ENCODE peak calls at places on chromosome 7, in ten cellular contexts. F is WERI-Rb-1, G is Peyer's patch, T is psoas muscle, P is ascending aorta, W is SK-N-SH, Y is kidney epithelial cell, S is fibroblast of lung, E is cardiac fibroblast, J is GM12865. L is an unnamed sample.

GRCh38 chr7:6015917-6016652 is 7.0 kb downstream of the AIMP2 start:
- DNase-seq in Y (no peak), T (peak; percentile 86), F (no peak), E (peak; percentile 95), W (no peak), J (peak; percentile 41), P (no peak), S (peak; percentile 99), G (no peak), L (peak; percentile 97)

GRCh38 chr7:158407581-158408331 is 179.9 kb downstream of the PTPRN2 start:
- DNase-seq in W (peak; percentile 74), S (peak; percentile 24), P (no peak), G (no peak), Y (no peak), J (no peak), F (no peak), E (peak; percentile 55), T (no peak), L (peak; percentile 40)

GRCh38 chr7:139618482-139619366 is 95.2 kb downstream of the CLEC2L start:
- DNase-seq in F (peak; percentile 38), T (no peak), G (peak; percentile 32), P (no peak), W (peak; percentile 48), Y (no peak), J (peak; percentile 31), S (peak; percentile 44), E (peak; percentile 63), L (peak; percentile 47)

GRCh38 chr7:15602236-15602635 is 40.4 kb upstream of the AGMO start:
- DNase-seq in Y (peak; percentile 10), P (no peak), E (peak; percentile 61), S (peak; percentile 41), T (no peak), G (no peak), F (no peak), W (no peak), J (no peak), L (no peak)

GRCh38 chr7:32479574-32480200 is 10.5 kb downstream of the LSM5 start:
- DNase-seq in P (no peak), F (peak; percentile 45), S (peak; percentile 67), E (peak; percentile 77), W (peak; percentile 66), T (no peak), G (no peak), Y (no peak), J (peak; percentile 59), L (peak; percentile 66)

GRCh38 chr7:133274265-133274664 is 21.4 kb downstream of the EXOC4 start:
- DNase-seq in F (no peak), Y (no peak), E (no peak), G (no peak), T (no peak), S (no peak), P (no peak), W (no peak), J (no peak), L (no peak)

GRCh38 chr7:127629268-127629854 is 11.4 kb upstream of the PAX4 start:
- DNase-seq in S (no peak), P (no peak), W (peak; percentile 58), F (peak; percentile 75), E (no peak), G (no peak), T (no peak), Y (no peak), J (peak; percentile 47), L (no peak)

GRCh38 chr7:18772567-18772965 is 277.0 kb downstream of the HDAC9 start:
- DNase-seq in W (no peak), P (no peak), E (no peak), T (no peak), G (no peak), J (no peak), F (no peak), Y (no peak), S (no peak), L (no peak)

GRCh38 chr7:116859323-116859722 is 3.1 kb upstream of the CAPZA2 start:
- DNase-seq in Y (peak; percentile 31), E (peak; percentile 87), T (no peak), G (no peak), P (no peak), S (peak; percentile 92), J (no peak), F (no peak), W (no peak), L (peak; percentile 82)

GRCh38 chr7:117772416-117772815 is 100.8 kb downstream of the CTTNBP2 start:
- DNase-seq in F (no peak), S (no peak), G (no peak), J (no peak), W (no peak), Y (no peak), P (no peak), T (no peak), E (no peak), L (no peak)

GRCh38 chr7:158782638-158783490 is 46.4 kb downstream of the ESYT2 start:
- DNase-seq in F (no peak), P (peak; percentile 59), W (no peak), S (peak; percentile 58), Y (no peak), T (peak; percentile 57), E (peak; percentile 73), J (no peak), G (no peak), L (peak; percentile 41)

GRCh38 chr7:126286317-126286716 is 966.4 kb downstream of the GRM8 start:
- DNase-seq in Y (no peak), T (no peak), S (no peak), J (no peak), G (no peak), E (no peak), P (no peak), F (no peak), W (no peak), L (no peak)

GRCh38 chr7:99616359-99617186 is at the start of gene ZSCAN25:
- DNase-seq in G (peak; percentile 87), P (peak; percentile 46), S (peak; percentile 94), F (peak; percentile 96), E (peak; percentile 95), Y (peak; percentile 76), W (peak; percentile 97), J (peak; percentile 96), T (peak; percentile 89), L (peak; percentile 91)

GRCh38 chr7:7895754-7896153 is 72.8 kb upstream of the GLCCI1 start:
- DNase-seq in G (no peak), J (no peak), E (no peak), F (no peak), Y (no peak), T (no peak), P (no peak), W (no peak), S (no peak), L (no peak)

GRCh38 chr7:71283802-71284201 is 151.9 kb downstream of the GALNT17 start:
- DNase-seq in F (no peak), W (no peak), T (no peak), G (no peak), J (no peak), P (no peak), E (no peak), Y (no peak), S (no peak), L (no peak)

GRCh38 chr7:39042706-39043105 is 65.0 kb downstream of the POU6F2 start:
- DNase-seq in F (no peak), G (no peak), P (no peak), J (no peak), T (no peak), W (no peak), E (no peak), S (no peak), Y (no peak), L (no peak)

GRCh38 chr7:141586878-141587277 is 35.7 kb downstream of the AGK start:
- DNase-seq in S (no peak), E (no peak), W (no peak), Y (no peak), J (no peak), F (no peak), G (no peak), T (no peak), P (no peak), L (no peak)

GRCh38 chr7:22802426-22802825 is 20.2 kb downstream of the TOMM7 start:
- DNase-seq in S (no peak), G (no peak), F (no peak), J (no peak), P (no peak), E (no peak), W (no peak), T (no peak), Y (no peak), L (no peak)
- H3K4me3 ChIP-seq in S (no peak overlapping the region), G (no peak overlapping the region), F (no peak overlapping the region), J (no peak overlapping the region), P (no peak overlapping the region), E (no peak overlapping the region), W (no peak overlapping the region), T (no peak overlapping the region), Y (no peak overlapping the region), L (no peak overlapping the region)

GRCh38 chr7:35849158-35849831 is 48.4 kb downstream of the SEPTIN7 start:
- DNase-seq in E (peak; percentile 59), G (no peak), P (no peak), S (no peak), T (no peak), Y (no peak), W (no peak), F (no peak), J (no peak), L (peak; percentile 69)
- TF ChIP-seq CTCF in E (no peak), G (no peak), P (no peak), S (no peak), T (no peak), Y (no peak), W (peak; percentile 35), F (no peak), J (no peak), L (no peak)

GRCh38 chr7:151447901-151448260 is 7.9 kb upstream of the CRYGN start:
- DNase-seq in P (no peak), J (no peak), T (no peak), E (no peak), W (no peak), Y (no peak), S (no peak), G (no peak), F (no peak), L (no peak)

GRCh38 chr7:151449990-151450389 is 10.0 kb upstream of the CRYGN start:
- DNase-seq in J (no peak), F (no peak), W (no peak), S (no peak), G (no peak), P (no peak), T (no peak), E (no peak), Y (no peak), L (no peak)

GRCh38 chr7:151447312-151447711 is 7.4 kb upstream of the CRYGN start:
- DNase-seq in J (no peak), T (no peak), W (no peak), F (no peak), Y (no peak), G (no peak), E (no peak), S (no peak), P (no peak), L (no peak)

GRCh38 chr7:151446412-151446811 is 6.5 kb upstream of the CRYGN start:
- DNase-seq in W (no peak), Y (no peak), G (no peak), F (no peak), J (no peak), E (no peak), T (no peak), S (no peak), P (no peak), L (no peak)

GRCh38 chr7:151448261-151449252 is 8.6 kb upstream of the CRYGN start:
- DNase-seq in S (peak; percentile 68), T (peak; percentile 74), G (peak; percentile 62), E (peak; percentile 69), J (peak; percentile 66), F (peak; percentile 67), P (no peak), Y (no peak), W (peak; percentile 91), L (peak; percentile 59)
- H3K4me3 ChIP-seq in S (peak overlapping the region; percentile 56), T (peak overlapping the region; percentile 70), G (peak overlapping the region; percentile 49), E (peak overlapping the region; percentile 13), J (peak overlapping the region; percentile 56), F (no peak overlapping the region), P (peak overlapping the region; percentile 66), Y (peak overlapping the region; percentile 39), W (peak overlapping the region; percentile 45), L (peak overlapping the region; percentile 45)

GRCh38 chr7:13309535-13309934 is 622.1 kb downstream of the ARL4A start:
- DNase-seq in S (peak; percentile 27), W (no peak), P (no peak), E (peak; percentile 22), J (no peak), F (no peak), T (no peak), Y (no peak), G (no peak), L (no peak)
- TF ChIP-seq CTCF in S (peak; percentile 23), W (peak; percentile 28), P (no peak), E (no peak), J (no peak), F (no peak), T (no peak), Y (no peak), G (no peak), L (no peak)